ENCODE peak calls at places on chromosomes 11 and 22, in nine cellular contexts. I, R, P, Q, A, T, F, L and E are unnamed samples.

GRCh38 chr11:108693852-108694251 is 29.0 kb downstream of the DDX10 start:
- DNase-seq in P (no peak), Q (no peak), I (peak), L (no peak), R (no peak), F (peak), T (no peak), A (peak), E (no peak)

GRCh38 chr11:62427630-62428233 is 8.9 kb downstream of the SCGB1A1 start:
- DNase-seq in T (no peak), R (no peak), A (peak), F (peak), I (peak), Q (no peak), P (no peak), L (no peak), E (peak)

GRCh38 chr11:30143098-30143705 is 87.6 kb upstream of the FSHB start:
- DNase-seq in A (peak), P (no peak), I (peak), F (peak), Q (no peak), R (no peak), L (no peak), T (no peak), E (no peak)

GRCh38 chr22:49776053-49776511 is 51.6 kb downstream of the BRD1 start:
- DNase-seq in Q (no peak), R (no peak), F (no peak), P (no peak), I (no peak), L (peak), A (no peak), T (no peak), E (no peak)

GRCh38 chr22:32544953-32545558 is 70.4 kb downstream of the FBXO7 start:
- DNase-seq in Q (no peak), F (peak), L (no peak), P (no peak), A (peak), T (no peak), R (peak), I (no peak), E (no peak)

GRCh38 chr11:74011360-74012071 is 2.6 kb upstream of the UCP3 start:
- DNase-seq in P (no peak), F (peak), A (peak), Q (no peak), T (no peak), I (no peak), L (no peak), R (peak), E (peak)

GRCh38 chr11:82315093-82315492 is 418.6 kb downstream of the FAM181B start:
- DNase-seq in Q (peak), P (no peak), F (no peak), T (no peak), L (no peak), A (peak), I (peak), R (peak), E (no peak)

GRCh38 chr22:41922940-41923594 is 3.5 kb downstream of the TNFRSF13C start:
- DNase-seq in R (no peak), T (no peak), I (no peak), A (no peak), P (no peak), F (no peak), Q (no peak), L (no peak), E (no peak)

GRCh38 chr22:23215294-23216204 is 35.2 kb downstream of the BCR start:
- DNase-seq in Q (peak), A (peak), R (no peak), L (peak), I (peak), T (no peak), P (no peak), F (no peak), E (no peak)

GRCh38 chr11:132312616-132313210 is 942.3 kb downstream of the NTM start:
- DNase-seq in I (no peak), T (no peak), Q (no peak), A (peak), L (no peak), R (no peak), P (no peak), F (peak), E (no peak)

GRCh38 chr22:28977050-28977449 is 84.6 kb downstream of the C22orf31 start:
- DNase-seq in F (peak), T (no peak), A (no peak), L (no peak), I (no peak), P (no peak), Q (no peak), R (no peak), E (no peak)

GRCh38 chr11:35567737-35568465 is 42.5 kb upstream of the PAMR1 start:
- DNase-seq in F (peak), Q (no peak), I (peak), A (no peak), P (peak), T (no peak), R (no peak), L (no peak), E (no peak)

GRCh38 chr11:43830928-43831440 is 49.6 kb upstream of the ALKBH3 start:
- DNase-seq in P (no peak), F (peak), I (peak), L (no peak), T (peak), R (no peak), Q (no peak), A (peak), E (no peak)

GRCh38 chr11:46277623-46278386 is at the start of gene CREB3L1:
- DNase-seq in F (no peak), Q (peak), P (no peak), R (peak), T (peak), L (peak), A (peak), I (no peak), E (no peak)

GRCh38 chr11:77819921-77820564 is 479 bp downstream of the RSF1 start:
- DNase-seq in I (peak), P (peak), A (peak), F (peak), Q (peak), L (peak), T (peak), R (peak), E (no peak)

GRCh38 chr11:24406980-24407379 is 89.9 kb upstream of the LUZP2 start:
- DNase-seq in A (no peak), L (no peak), T (no peak), R (no peak), P (no peak), F (no peak), I (no peak), Q (no peak), E (no peak)

GRCh38 chr11:130642994-130643393 is 194.5 kb downstream of the ADAMTS15 start:
- DNase-seq in R (no peak), Q (no peak), F (no peak), A (no peak), I (no peak), L (no peak), P (no peak), T (no peak), E (no peak)

GRCh38 chr11:124570160-124570559 is 363 bp downstream of the OR8A1 start:
- DNase-seq in L (no peak), F (no peak), T (no peak), Q (no peak), R (no peak), A (no peak), P (no peak), I (no peak), E (no peak)

GRCh38 chr11:37533087-37533486 is 935.1 kb upstream of the RAG2 start:
- DNase-seq in L (no peak), T (no peak), F (no peak), Q (no peak), R (no peak), A (no peak), P (no peak), I (peak), E (no peak)

GRCh38 chr11:43691332-43691731 is 10.8 kb downstream of the HSD17B12 start:
- DNase-seq in Q (no peak), R (no peak), I (no peak), T (no peak), P (no peak), A (no peak), L (no peak), F (no peak), E (no peak)

GRCh38 chr11:33630936-33631748 is 69.5 kb downstream of the C11orf91 start:
- DNase-seq in P (no peak), A (peak), R (no peak), I (peak), F (no peak), Q (no peak), T (no peak), L (no peak), E (no peak)

GRCh38 chr11:71946144-71946571 is 17.3 kb downstream of the RNF121 start:
- DNase-seq in F (peak), L (no peak), P (no peak), Q (no peak), I (peak), A (peak), R (no peak), T (no peak), E (no peak)

GRCh38 chr11:35740061-35740824 is 77.7 kb downstream of the TRIM44 start:
- DNase-seq in T (no peak), P (no peak), L (no peak), A (no peak), F (no peak), I (no peak), R (no peak), Q (no peak), E (no peak)

GRCh38 chr22:19579113-19579811 is 55.1 kb upstream of the CLDN5 start:
- DNase-seq in T (no peak), Q (no peak), A (no peak), I (peak), F (no peak), P (no peak), R (no peak), L (no peak), E (no peak)

GRCh38 chr11:13216019-13217006 is 61.3 kb upstream of the BMAL1 start:
- DNase-seq in T (no peak), R (no peak), I (peak), A (peak), F (peak), L (peak), Q (no peak), P (no peak), E (no peak)

GRCh38 chr11:12376259-12376971 is 956 bp upstream of the PARVA start:
- DNase-seq in P (no peak), F (peak), R (peak), Q (peak), I (no peak), L (no peak), A (peak), T (peak), E (no peak)

GRCh38 chr11:63998558-63999348 is 12.5 kb downstream of the OTUB1 start:
- DNase-seq in Q (no peak), L (peak), T (no peak), I (peak), F (no peak), A (no peak), R (no peak), P (no peak), E (peak)

GRCh38 chr11:70523384-70524095 is 125.2 kb downstream of the CTTN start:
- DNase-seq in I (no peak), T (peak), P (no peak), R (no peak), F (no peak), A (no peak), L (peak), Q (no peak), E (no peak)

GRCh38 chr11:46369458-46370152 is 11.9 kb upstream of the MDK start:
- DNase-seq in R (no peak), A (peak), I (peak), Q (peak), T (peak), L (peak), P (no peak), F (peak), E (peak)

GRCh38 chr11:12480401-12480800 is 103.0 kb downstream of the PARVA start:
- DNase-seq in L (no peak), T (no peak), Q (no peak), I (no peak), R (no peak), A (no peak), P (no peak), F (no peak), E (no peak)

GRCh38 chr11:63508009-63508408 is 2.1 kb downstream of the LGALS12 start:
- DNase-seq in T (peak), Q (peak), A (peak), F (no peak), L (no peak), P (no peak), I (peak), R (no peak), E (no peak)

GRCh38 chr22:21455334-21456089 is 11.7 kb upstream of the TMEM191C start:
- DNase-seq in A (no peak), P (no peak), I (no peak), F (no peak), Q (no peak), R (peak), L (peak), T (peak), E (no peak)

GRCh38 chr11:132186699-132187098 is 816.3 kb downstream of the NTM start:
- DNase-seq in A (no peak), R (no peak), T (no peak), Q (no peak), I (no peak), P (no peak), F (no peak), L (no peak), E (no peak)

GRCh38 chr22:22810018-22810427 is 77.6 kb upstream of the IGLL5 start:
- DNase-seq in Q (peak), R (no peak), A (no peak), F (no peak), P (peak), L (peak), T (peak), I (no peak), E (peak)

GRCh38 chr22:45673482-45674175 is 2.0 kb downstream of the ATXN10 start:
- DNase-seq in Q (no peak), L (no peak), I (no peak), F (no peak), T (no peak), R (no peak), A (no peak), P (no peak), E (no peak)
- H3K4me3 ChIP-seq in Q (no peak), L (peak), I (peak), F (peak), T (no peak), R (no peak), A (peak), P (no peak), E (no peak)

DNA sequence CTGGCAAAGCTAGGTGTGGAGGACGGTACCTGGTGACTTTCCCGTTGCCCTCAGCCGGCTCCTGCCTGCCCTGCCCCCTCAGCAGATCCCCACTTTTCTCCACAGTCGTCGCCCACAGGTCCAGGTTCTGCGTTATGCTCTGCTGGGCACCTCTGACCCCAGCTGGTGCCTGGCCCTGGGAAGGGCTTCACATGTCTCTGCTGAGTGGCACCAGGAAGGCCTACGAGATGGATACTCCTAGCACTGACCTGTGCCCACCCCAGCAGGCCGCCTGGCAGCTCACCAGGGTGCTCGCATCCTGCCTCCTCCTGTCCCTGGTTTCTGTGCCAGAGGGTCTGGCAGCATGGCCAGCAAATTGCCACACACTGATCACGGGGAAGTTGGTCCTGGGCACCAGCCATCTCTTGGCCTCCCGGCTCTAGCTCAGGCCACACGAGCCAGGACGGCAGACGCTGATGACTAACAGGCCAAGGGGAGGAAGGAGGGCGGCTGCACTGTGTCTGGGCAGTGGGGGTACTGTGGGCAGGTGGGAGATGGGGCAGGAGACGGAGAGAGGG is 13.8 kb downstream of the CARS1 start:
- DNase-seq in A (peak), P (peak), T (peak), F (peak), R (peak), I (no peak), Q (peak), L (peak), E (no peak)
- H3K27ac ChIP-seq in A (peak), P (peak), T (peak), F (no peak), R (peak), I (no peak), Q (peak), L (peak), E (no peak)

GRCh38 chr22:39241632-39242388 is 3.0 kb downstream of the PDGFB start:
- DNase-seq in P (no peak), L (no peak), R (no peak), F (no peak), A (peak), T (no peak), Q (peak), I (no peak), E (peak)

GRCh38 chr22:39243443-39244072 is 1.2 kb downstream of the PDGFB start:
- DNase-seq in P (no peak), I (peak), F (peak), Q (peak), L (no peak), R (no peak), A (no peak), T (no peak), E (no peak)

GRCh38 chr22:39242389-39242808 is 2.4 kb downstream of the PDGFB start:
- DNase-seq in I (no peak), L (no peak), P (no peak), T (no peak), A (no peak), R (no peak), F (no peak), Q (no peak), E (no peak)

GRCh38 chr22:39244073-39244495 is 698 bp downstream of the PDGFB start:
- DNase-seq in T (no peak), P (no peak), L (no peak), R (no peak), Q (peak), I (no peak), F (peak), A (peak), E (peak)

GRCh38 chr22:39242809-39243442 is 1.9 kb downstream of the PDGFB start:
- DNase-seq in F (peak), A (no peak), L (no peak), I (peak), P (peak), Q (peak), R (no peak), T (no peak), E (peak)
- H3K4me3 ChIP-seq in F (no peak), A (peak), L (peak), I (peak), P (peak), Q (peak), R (peak), T (peak), E (peak)

GRCh38 chr11:80595011-80595410 is 1154.2 kb upstream of the TENM4 start:
- DNase-seq in F (peak), L (no peak), I (peak), R (no peak), T (no peak), Q (no peak), P (no peak), A (no peak), E (no peak)
- H3K27ac ChIP-seq in F (no peak), L (no peak), I (peak), R (no peak), T (no peak), Q (no peak), P (no peak), A (no peak), E (no peak)

GRCh38 chr22:37517826-37518450 is 1.3 kb downstream of the CARD10 start:
- DNase-seq in Q (no peak), A (no peak), R (no peak), T (no peak), L (peak), I (no peak), P (peak), F (no peak), E (no peak)
- H3K4me3 ChIP-seq in Q (no peak), A (peak), R (peak), T (peak), L (peak), I (peak), P (peak), F (peak), E (no peak)

GRCh38 chr11:17165247-17165890 is 42.4 kb downstream of the PIK3C2A start:
- DNase-seq in F (no peak), A (no peak), I (no peak), L (no peak), Q (no peak), P (no peak), R (no peak), T (no peak), E (no peak)
- H3K27ac ChIP-seq in F (no peak), A (no peak), I (no peak), L (no peak), Q (no peak), P (no peak), R (no peak), T (peak), E (no peak)

GRCh38 chr11:112785104-112785503 is 176.1 kb upstream of the NCAM1 start:
- DNase-seq in Q (no peak), T (no peak), P (peak), F (no peak), A (peak), I (no peak), L (no peak), R (no peak), E (no peak)
- H3K4me3 ChIP-seq in Q (no peak), T (peak), P (peak), F (peak), A (peak), I (no peak), L (no peak), R (peak), E (no peak)

GRCh38 chr11:69010361-69010891 is 2.6 kb downstream of the MRGPRF start:
- DNase-seq in A (peak), P (no peak), R (peak), L (no peak), T (peak), I (peak), Q (no peak), F (peak), E (no peak)
- H3K27ac ChIP-seq in A (peak), P (peak), R (peak), L (peak), T (peak), I (no peak), Q (peak), F (no peak), E (no peak)

GRCh38 chr11:57343825-57344224 is 5.7 kb downstream of the P2RX3 start:
- DNase-seq in F (no peak), Q (no peak), I (no peak), R (no peak), P (no peak), A (no peak), L (no peak), T (no peak), E (no peak)

GRCh38 chr11:57348052-57348451 is 9.9 kb downstream of the P2RX3 start:
- DNase-seq in R (no peak), P (no peak), F (no peak), A (no peak), Q (no peak), I (no peak), L (no peak), T (no peak), E (no peak)

GRCh38 chr11:57347336-57347735 is 9.2 kb downstream of the P2RX3 start:
- DNase-seq in R (no peak), A (no peak), F (no peak), P (no peak), Q (no peak), L (no peak), T (no peak), I (no peak), E (no peak)

GRCh38 chr11:57344826-57345225 is 6.7 kb downstream of the P2RX3 start:
- DNase-seq in L (no peak), A (no peak), Q (no peak), R (no peak), I (no peak), P (no peak), T (no peak), F (no peak), E (no peak)

DNA sequence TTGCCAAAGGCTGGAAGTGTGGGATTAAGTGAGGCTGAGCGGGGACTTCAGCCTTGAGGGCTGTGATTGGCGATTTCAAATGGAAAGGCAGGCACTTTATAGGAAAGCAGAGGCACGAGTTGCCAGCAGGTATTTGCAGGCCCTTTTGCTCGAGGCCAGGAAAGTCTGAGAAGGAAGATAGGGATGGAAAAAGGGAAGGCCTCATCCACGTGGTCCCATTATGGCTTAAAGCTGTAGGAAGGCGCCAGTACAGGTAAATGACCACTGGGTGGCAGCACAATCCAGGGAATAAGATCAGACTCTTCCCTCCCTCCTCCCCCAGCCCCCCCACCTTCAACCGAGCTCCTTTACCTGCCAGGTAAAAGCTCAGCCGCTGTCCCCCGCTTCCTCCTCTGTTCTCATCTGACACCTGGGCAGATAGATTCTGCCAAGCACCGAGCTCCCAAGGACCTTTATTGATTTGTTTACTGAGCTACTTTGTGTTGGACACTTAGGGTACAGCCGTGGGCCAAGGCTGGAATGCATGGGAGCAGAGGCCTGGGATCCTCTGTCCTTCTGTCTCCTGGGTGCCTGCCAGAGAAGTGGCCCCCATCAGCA is 7.5 kb downstream of the P2RX3 start:
- DNase-seq in T (peak), Q (peak), L (no peak), A (peak), R (peak), I (peak), P (peak), F (peak), E (peak)
- H3K4me3 ChIP-seq in T (no peak), Q (no peak), L (no peak), A (no peak), R (no peak), I (no peak), P (no peak), F (no peak), E (no peak)